ENCODE peak calls at places on chromosome 21, in nine cellular contexts. G, U, H, M, K, I, O, T and Z are unnamed samples.

GRCh38 chr21:35697321-35697808 is 363.0 kb downstream of the SETD4 start:
- DNase-seq in G (no peak), U (no peak), H (peak), M (no peak), K (no peak), I (peak), O (peak), T (no peak), Z (no peak)

GRCh38 chr21:25908495-25908894 is 173.7 kb downstream of the GABPA start:
- DNase-seq in G (no peak), U (no peak), H (no peak), M (no peak), K (no peak), I (no peak), O (no peak), T (no peak), Z (no peak)

GRCh38 chr21:42830456-42831455 is 48.6 kb downstream of the WDR4 start:
- DNase-seq in G (no peak), U (no peak), H (no peak), M (peak), K (no peak), I (no peak), O (no peak), T (no peak), Z (no peak)

GRCh38 chr21:28431527-28432200 is 561.0 kb downstream of the LTN1 start:
- DNase-seq in G (no peak), U (no peak), H (no peak), M (no peak), K (no peak), I (no peak), O (no peak), T (no peak), Z (no peak)

GRCh38 chr21:37044643-37045042 is 28.2 kb downstream of the PIGP start:
- DNase-seq in G (no peak), U (no peak), H (no peak), M (no peak), K (no peak), I (no peak), O (no peak), T (no peak), Z (no peak)

GRCh38 chr21:39319814-39320332 is 6.4 kb upstream of the BRWD1 start:
- DNase-seq in G (no peak), U (no peak), H (peak), M (no peak), K (no peak), I (no peak), O (no peak), T (no peak), Z (no peak)

GRCh38 chr21:27061783-27062182 is 94.9 kb upstream of the ADAMTS5 start:
- DNase-seq in G (no peak), U (no peak), H (no peak), M (no peak), K (no peak), I (no peak), O (no peak), T (no peak), Z (no peak)

GRCh38 chr21:14382486-14382834 is 486 bp downstream of the HSPA13 start:
- DNase-seq in G (no peak), U (peak), H (peak), M (peak), K (no peak), I (no peak), O (peak), T (no peak), Z (no peak)

GRCh38 chr21:39313042-39313456 is 383 bp downstream of the BRWD1 start:
- DNase-seq in G (peak), U (peak), H (no peak), M (peak), K (no peak), I (peak), O (no peak), T (no peak), Z (peak)

GRCh38 chr21:27426196-27426595 is 459.3 kb upstream of the ADAMTS5 start:
- DNase-seq in G (no peak), U (no peak), H (no peak), M (no peak), K (no peak), I (no peak), O (no peak), T (no peak), Z (no peak)

GRCh38 chr21:25107708-25108107 is 499.6 kb downstream of the MRPL39 start:
- DNase-seq in G (no peak), U (no peak), H (peak), M (peak), K (peak), I (no peak), O (no peak), T (peak), Z (no peak)

GRCh38 chr21:31198575-31198974 is 145.5 kb downstream of the TIAM1 start:
- DNase-seq in G (no peak), U (no peak), H (peak), M (peak), K (peak), I (no peak), O (no peak), T (no peak), Z (no peak)

GRCh38 chr21:31410763-31411278 is 66.8 kb upstream of the TIAM1 start:
- DNase-seq in G (no peak), U (no peak), H (no peak), M (no peak), K (no peak), I (no peak), O (no peak), T (no peak), Z (no peak)

GRCh38 chr21:14260459-14260764 is 44.5 kb downstream of the RBM11 start:
- DNase-seq in G (no peak), U (no peak), H (no peak), M (no peak), K (no peak), I (no peak), O (no peak), T (no peak), Z (no peak)

GRCh38 chr21:36698160-36699025 is 522 bp upstream of the SIM2 start:
- DNase-seq in G (no peak), U (peak), H (no peak), M (no peak), K (no peak), I (no peak), O (no peak), T (no peak), Z (peak)

GRCh38 chr21:39071623-39072214 is 111.5 kb downstream of the PSMG1 start:
- DNase-seq in G (no peak), U (no peak), H (no peak), M (no peak), K (peak), I (no peak), O (no peak), T (peak), Z (no peak)

GRCh38 chr21:33403786-33404571 is 766 bp downstream of the IFNGR2 start:
- DNase-seq in G (peak), U (peak), H (peak), M (peak), K (no peak), I (peak), O (peak), T (no peak), Z (peak)

GRCh38 chr21:44085491-44086321 is 21.5 kb upstream of the PWP2 start:
- DNase-seq in G (no peak), U (no peak), H (peak), M (no peak), K (no peak), I (no peak), O (no peak), T (no peak), Z (no peak)

GRCh38 chr21:36791695-36792451 is 93.0 kb downstream of the SIM2 start:
- DNase-seq in G (no peak), U (no peak), H (no peak), M (no peak), K (no peak), I (no peak), O (no peak), T (no peak), Z (no peak)

GRCh38 chr21:25907573-25908275 is 173.0 kb downstream of the GABPA start:
- DNase-seq in G (no peak), U (no peak), H (no peak), M (no peak), K (no peak), I (no peak), O (no peak), T (no peak), Z (no peak)

GRCh38 chr21:27764056-27764455 is 797.2 kb upstream of the ADAMTS5 start:
- DNase-seq in G (no peak), U (no peak), H (no peak), M (no peak), K (no peak), I (no peak), O (no peak), T (no peak), Z (no peak)

GRCh38 chr21:29656504-29657227 is 283.1 kb downstream of the GRIK1 start:
- DNase-seq in G (no peak), U (no peak), H (peak), M (peak), K (no peak), I (no peak), O (no peak), T (no peak), Z (no peak)

GRCh38 chr21:29374481-29374880 is 75.8 kb downstream of the BACH1 start:
- DNase-seq in G (no peak), U (no peak), H (no peak), M (no peak), K (no peak), I (no peak), O (no peak), T (no peak), Z (no peak)

GRCh38 chr21:15058718-15059316 is 6.0 kb downstream of the NRIP1 start:
- DNase-seq in G (no peak), U (no peak), H (peak), M (peak), K (no peak), I (no peak), O (no peak), T (no peak), Z (no peak)

GRCh38 chr21:28975401-28975800 is 17.3 kb downstream of the LTN1 start:
- DNase-seq in G (no peak), U (no peak), H (no peak), M (no peak), K (no peak), I (no peak), O (no peak), T (peak), Z (no peak)

GRCh38 chr21:31397515-31397926 is 53.5 kb upstream of the TIAM1 start:
- DNase-seq in G (no peak), U (no peak), H (no peak), M (peak), K (no peak), I (no peak), O (no peak), T (no peak), Z (no peak)

GRCh38 chr21:27803571-27803970 is 836.7 kb upstream of the ADAMTS5 start:
- DNase-seq in G (no peak), U (no peak), H (no peak), M (no peak), K (no peak), I (no peak), O (no peak), T (no peak), Z (no peak)

GRCh38 chr21:17585875-17586450 is 26.7 kb downstream of the BTG3 start:
- DNase-seq in G (no peak), U (no peak), H (peak), M (peak), K (no peak), I (no peak), O (no peak), T (peak), Z (no peak)

GRCh38 chr21:42684109-42684916 is 30.9 kb downstream of the PDE9A start:
- DNase-seq in G (no peak), U (no peak), H (peak), M (no peak), K (no peak), I (no peak), O (no peak), T (no peak), Z (no peak)

GRCh38 chr21:42189860-42190491 is 29.0 kb upstream of the ABCG1 start:
- DNase-seq in G (no peak), U (no peak), H (no peak), M (no peak), K (no peak), I (no peak), O (no peak), T (no peak), Z (no peak)

GRCh38 chr21:42674351-42674940 is 21.0 kb downstream of the PDE9A start:
- DNase-seq in G (no peak), U (peak), H (no peak), M (peak), K (no peak), I (peak), O (no peak), T (no peak), Z (peak)

GRCh38 chr21:43304621-43305335 is 122.2 kb downstream of the SIK1 start:
- DNase-seq in G (no peak), U (no peak), H (no peak), M (no peak), K (no peak), I (no peak), O (peak), T (no peak), Z (no peak)

GRCh38 chr21:15061284-15061683 is 3.5 kb downstream of the NRIP1 start:
- DNase-seq in G (no peak), U (no peak), H (no peak), M (no peak), K (no peak), I (no peak), O (no peak), T (no peak), Z (no peak)

GRCh38 chr21:39456665-39457064 is 4.9 kb downstream of the SH3BGR start:
- DNase-seq in G (no peak), U (no peak), H (peak), M (no peak), K (no peak), I (no peak), O (no peak), T (no peak), Z (no peak)

GRCh38 chr21:42578034-42578433 is 64.4 kb downstream of the SLC37A1 start:
- DNase-seq in G (no peak), U (no peak), H (no peak), M (no peak), K (no peak), I (peak), O (peak), T (no peak), Z (no peak)

GRCh38 chr21:27045281-27045985 is 78.5 kb upstream of the ADAMTS5 start:
- DNase-seq in G (no peak), U (no peak), H (no peak), M (no peak), K (no peak), I (no peak), O (no peak), T (no peak), Z (no peak)

GRCh38 chr21:36193200-36193599 is 36.6 kb downstream of the DOP1B start:
- DNase-seq in G (no peak), U (no peak), H (peak), M (no peak), K (no peak), I (no peak), O (no peak), T (no peak), Z (no peak)

GRCh38 chr21:32955307-32955937 is 70.3 kb upstream of the OLIG2 start:
- DNase-seq in G (no peak), U (no peak), H (no peak), M (no peak), K (no peak), I (no peak), O (no peak), T (no peak), Z (no peak)

GRCh38 chr21:24290151-24290833 is 1317.0 kb downstream of the MRPL39 start:
- DNase-seq in G (no peak), U (no peak), H (no peak), M (no peak), K (no peak), I (no peak), O (no peak), T (no peak), Z (no peak)

GRCh38 chr21:28798798-28799197 is 193.9 kb downstream of the LTN1 start:
- DNase-seq in G (no peak), U (no peak), H (no peak), M (no peak), K (no peak), I (no peak), O (no peak), T (no peak), Z (no peak)

GRCh38 chr21:40719615-40720014 is 127.3 kb downstream of the DSCAM start:
- DNase-seq in G (no peak), U (no peak), H (peak), M (no peak), K (no peak), I (no peak), O (no peak), T (no peak), Z (no peak)
- TF ChIP-seq CTCF in G (no peak), U (no peak), H (peak), M (no peak), K (no peak), I (no peak), O (no peak), T (no peak), Z (no peak)

GRCh38 chr21:34630536-34631143 is 15.7 kb upstream of the RCAN1 start:
- DNase-seq in G (no peak), U (no peak), H (peak), M (peak), K (no peak), I (no peak), O (no peak), T (peak), Z (peak)

GRCh38 chr21:34632498-34632897 is 17.6 kb upstream of the RCAN1 start:
- DNase-seq in G (no peak), U (no peak), H (no peak), M (no peak), K (no peak), I (no peak), O (no peak), T (no peak), Z (no peak)

GRCh38 chr21:34639250-34639649 is 24.3 kb upstream of the RCAN1 start:
- DNase-seq in G (no peak), U (no peak), H (no peak), M (no peak), K (no peak), I (no peak), O (no peak), T (no peak), Z (no peak)

GRCh38 chr21:34636961-34637360 is 22.0 kb upstream of the RCAN1 start:
- DNase-seq in G (no peak), U (no peak), H (no peak), M (no peak), K (no peak), I (no peak), O (no peak), T (no peak), Z (no peak)

GRCh38 chr21:34635307-34635706 is 20.4 kb upstream of the RCAN1 start:
- DNase-seq in G (no peak), U (peak), H (no peak), M (peak), K (no peak), I (no peak), O (no peak), T (no peak), Z (peak)
- TF ChIP-seq CTCF in G (peak), U (peak), H (peak), M (peak), K (peak), I (no peak), O (peak), T (peak), Z (no peak)

GRCh38 chr21:45283611-45284455 is 3.9 kb downstream of the POFUT2 start:
- DNase-seq in G (no peak), U (peak), H (no peak), M (no peak), K (no peak), I (peak), O (peak), T (no peak), Z (no peak)
- TF ChIP-seq CTCF in G (no peak), U (no peak), H (no peak), M (no peak), K (no peak), I (no peak), O (no peak), T (no peak), Z (no peak)

GRCh38 chr21:41045534-41046268 is 122.3 kb upstream of the BACE2 start:
- DNase-seq in G (peak), U (peak), H (peak), M (peak), K (no peak), I (no peak), O (no peak), T (no peak), Z (peak)

GRCh38 chr21:41048636-41049035 is 119.3 kb upstream of the BACE2 start:
- DNase-seq in G (no peak), U (no peak), H (no peak), M (no peak), K (no peak), I (no peak), O (no peak), T (no peak), Z (no peak)

GRCh38 chr21:41048141-41048540 is 119.8 kb upstream of the BACE2 start:
- DNase-seq in G (no peak), U (no peak), H (no peak), M (no peak), K (no peak), I (no peak), O (no peak), T (no peak), Z (no peak)

GRCh38 chr21:41043008-41043407 is 125.0 kb upstream of the BACE2 start:
- DNase-seq in G (no peak), U (no peak), H (no peak), M (no peak), K (no peak), I (no peak), O (no peak), T (no peak), Z (no peak)
- TF ChIP-seq CTCF in G (peak), U (no peak), H (peak), M (no peak), K (no peak), I (no peak), O (no peak), T (no peak), Z (no peak)

DNA sequence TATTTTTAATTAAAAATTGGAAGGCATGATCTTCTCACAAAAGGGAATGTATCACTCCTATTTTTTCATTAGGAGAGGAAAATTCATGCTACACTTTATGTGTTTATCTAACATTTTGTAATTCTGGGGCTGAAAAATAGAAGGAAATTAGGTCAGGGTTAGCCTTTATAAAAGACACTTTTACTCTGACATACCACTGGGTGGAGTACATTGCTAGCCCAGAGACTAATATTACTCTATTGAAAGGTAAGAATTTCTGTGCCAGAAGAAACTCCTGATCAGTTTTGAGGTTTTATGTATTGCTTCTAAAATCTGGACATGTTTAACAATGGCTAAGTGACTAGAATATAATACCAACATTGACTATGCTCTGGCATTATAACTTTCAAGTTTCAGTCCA is 724.6 kb downstream of the USP25 start:
- DNase-seq in G (no peak), U (no peak), H (peak), M (no peak), K (no peak), I (no peak), O (no peak), T (no peak), Z (no peak)
- TF ChIP-seq CTCF in G (no peak), U (no peak), H (peak), M (no peak), K (peak), I (no peak), O (no peak), T (peak), Z (no peak)

GRCh38 chr21:38057626-38058025 is 141.4 kb upstream of the KCNJ6 start:
- DNase-seq in G (no peak), U (no peak), H (no peak), M (no peak), K (no peak), I (no peak), O (no peak), T (no peak), Z (no peak)
- TF ChIP-seq CTCF in G (no peak), U (no peak), H (no peak), M (no peak), K (no peak), I (no peak), O (no peak), T (no peak), Z (no peak)

DNA sequence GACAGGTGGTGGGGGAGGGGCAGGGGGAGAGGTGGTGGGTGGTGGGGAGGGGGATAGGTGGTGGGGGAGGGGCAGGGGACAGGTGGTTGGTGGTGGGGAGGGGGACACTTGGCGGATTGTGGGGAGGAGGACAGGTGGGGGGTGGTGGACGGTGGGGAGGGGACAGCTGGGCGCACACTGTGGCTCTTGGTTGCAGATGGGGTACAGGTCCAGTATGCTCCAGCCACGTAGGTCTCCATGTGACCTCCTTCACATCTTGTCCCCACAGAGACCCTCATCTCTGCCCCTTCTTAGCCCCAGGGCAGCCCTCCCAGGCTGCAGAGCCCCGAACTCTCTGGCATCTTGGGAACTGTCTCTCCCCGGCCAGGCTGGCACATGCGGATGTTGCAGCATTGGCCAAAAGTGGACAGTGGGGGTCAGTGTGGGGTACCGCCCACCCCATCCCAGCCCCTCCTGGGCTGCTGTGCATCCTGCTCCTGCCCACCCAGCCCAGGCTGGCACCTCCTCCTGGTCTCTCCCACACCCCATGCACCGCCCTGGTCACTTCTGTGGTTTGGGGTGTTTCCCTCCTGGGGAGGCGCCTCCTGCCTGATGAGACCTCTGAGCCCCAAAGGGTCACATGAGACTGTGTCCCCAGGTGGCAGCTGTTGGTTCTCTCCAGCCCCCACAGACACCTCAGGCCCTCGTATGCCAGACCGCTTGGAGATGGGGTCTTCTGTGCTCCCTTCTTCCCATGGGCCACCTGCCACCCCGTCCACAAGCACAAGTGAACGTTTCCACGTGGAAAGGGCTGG is 7.6 kb upstream of the SLC19A1 start:
- DNase-seq in G (no peak), U (no peak), H (no peak), M (no peak), K (no peak), I (peak), O (peak), T (no peak), Z (no peak)
- TF ChIP-seq CTCF in G (no peak), U (no peak), H (no peak), M (no peak), K (no peak), I (no peak), O (no peak), T (no peak), Z (no peak)